ENCODE peak calls at places on chromosomes 5 and 9, in ten cellular contexts. S is body of pancreas, X is mucosa of descending colon, N is left ventricle myocardium inferior, Y is A673, E is BE2C, U is prostate gland, F is fibroblast of lung, O is tibial nerve, L is breast epithelium. D is an unnamed sample.

GRCh38 chr9:128341435-128341849 is 1.1 kb downstream of the SLC27A4 start:
- DNase-seq in Y (peak; percentile 68), L (peak; percentile 71), X (no peak), N (peak; percentile 40), O (peak; percentile 65), E (peak; percentile 78), U (peak; percentile 41), F (peak; percentile 67), S (peak; percentile 66), D (peak; percentile 64)

GRCh38 chr9:32384364-32385134 is at the start of gene ACO1:
- DNase-seq in O (peak; percentile 79), F (peak; percentile 83), N (peak; percentile 92), S (peak; percentile 93), Y (peak; percentile 85), L (peak; percentile 76), E (peak; percentile 92), X (peak; percentile 93), U (peak; percentile 75), D (peak; percentile 84)

GRCh38 chr9:114693248-114693895 is 11.4 kb upstream of the TEX48 start:
- DNase-seq in S (no peak), L (no peak), Y (no peak), F (no peak), E (no peak), N (no peak), O (no peak), U (no peak), X (no peak), D (no peak)

GRCh38 chr5:149439899-149440655 is 61.0 kb upstream of the IL17B start:
- DNase-seq in L (peak; percentile 83), O (no peak), F (peak; percentile 63), U (peak; percentile 91), S (no peak), E (peak; percentile 46), Y (peak; percentile 45), N (no peak), X (peak; percentile 87), D (no peak)

GRCh38 chr5:10914741-10915480 is 153.9 kb upstream of the DAP start:
- DNase-seq in N (no peak), U (no peak), F (no peak), E (no peak), X (no peak), S (no peak), L (no peak), Y (no peak), O (no peak), D (no peak)

GRCh38 chr9:93096811-93097382 is 880 bp downstream of the CARD19 start:
- DNase-seq in L (peak; percentile 5), E (no peak), S (no peak), U (no peak), O (no peak), F (no peak), X (peak; percentile 66), N (no peak), Y (peak; percentile 12), D (no peak)

GRCh38 chr5:134142088-134142487 is 27.6 kb downstream of the TCF7 start:
- DNase-seq in Y (no peak), S (peak; percentile 9), E (no peak), L (peak; percentile 30), O (no peak), X (peak; percentile 37), U (no peak), N (no peak), F (no peak), D (peak; percentile 11)

GRCh38 chr9:136078498-136079011 is 16.5 kb downstream of the NACC2 start:
- DNase-seq in U (no peak), L (no peak), N (no peak), X (peak; percentile 45), F (no peak), O (no peak), Y (no peak), E (peak; percentile 8), S (no peak), D (no peak)

GRCh38 chr5:135156715-135157404 is 122.8 kb upstream of the PITX1 start:
- DNase-seq in X (no peak), L (no peak), O (no peak), S (no peak), N (no peak), Y (no peak), F (no peak), U (no peak), E (no peak), D (peak; percentile 16)

GRCh38 chr5:132419517-132420468 is 50.3 kb downstream of the SLC22A5 start:
- DNase-seq in N (peak; percentile 65), X (peak; percentile 82), E (peak; percentile 77), S (peak; percentile 63), U (peak; percentile 67), F (peak; percentile 80), O (peak; percentile 63), Y (peak; percentile 82), L (peak; percentile 72), D (no peak)

GRCh38 chr9:91896513-91897121 is 53.4 kb downstream of the ROR2 start:
- DNase-seq in N (peak; percentile 27), S (peak; percentile 52), L (peak; percentile 60), O (no peak), X (no peak), Y (peak; percentile 68), U (peak; percentile 85), E (peak; percentile 91), F (peak; percentile 69), D (no peak)

GRCh38 chr5:177382423-177383029 is 1.7 kb upstream of the SLC34A1 start:
- DNase-seq in L (no peak), O (no peak), E (peak; percentile 43), F (peak; percentile 44), U (peak; percentile 72), X (no peak), Y (no peak), N (no peak), S (peak; percentile 67), D (no peak)

GRCh38 chr9:76227165-76227564 is 167.1 kb downstream of the RFK start:
- DNase-seq in U (no peak), O (no peak), F (no peak), E (no peak), X (no peak), Y (no peak), S (no peak), L (no peak), N (no peak), D (no peak)

GRCh38 chr5:167514461-167514860 is 777.0 kb upstream of the WWC1 start:
- DNase-seq in Y (no peak), E (no peak), F (no peak), X (no peak), U (no peak), N (no peak), O (no peak), L (no peak), S (no peak), D (no peak)

GRCh38 chr9:99093492-99093791 is 11.5 kb upstream of the TGFBR1 start:
- DNase-seq in S (no peak), L (no peak), F (no peak), E (no peak), Y (no peak), X (no peak), O (no peak), U (no peak), N (no peak), D (no peak)

GRCh38 chr9:111807197-111807596 is 12.5 kb upstream of the SHOC1 start:
- DNase-seq in X (no peak), F (no peak), Y (no peak), U (no peak), N (no peak), O (no peak), E (no peak), S (no peak), L (no peak), D (no peak)

DNA sequence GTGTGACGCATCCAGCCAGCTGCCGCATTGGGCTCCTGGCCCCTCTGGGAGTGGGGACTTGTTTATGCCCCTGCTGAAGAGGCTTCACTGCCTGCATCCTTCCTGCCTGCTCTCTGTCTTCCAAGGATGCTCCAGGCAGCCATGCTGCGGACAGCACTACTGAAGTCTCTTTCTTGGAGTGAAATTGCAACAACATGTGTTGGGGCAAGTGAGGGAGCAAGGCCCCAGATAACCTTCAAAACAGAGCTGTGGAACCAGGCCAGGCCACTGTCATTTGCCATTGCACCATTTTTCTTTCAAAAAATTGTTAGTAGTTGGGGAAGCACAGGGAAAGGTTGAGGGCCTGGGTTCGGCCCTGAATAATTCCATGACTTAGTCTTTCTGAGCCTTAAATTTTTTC is 169.6 kb upstream of the ADRA1B start:
- DNase-seq in S (no peak), O (no peak), X (no peak), F (no peak), U (no peak), Y (no peak), E (no peak), N (no peak), L (no peak), D (no peak)
- TF ChIP-seq CTCF in S (no peak), O (no peak), X (no peak), F (no peak), U (no peak), Y (no peak), E (no peak), N (no peak), L (no peak), D (no peak)

DNA sequence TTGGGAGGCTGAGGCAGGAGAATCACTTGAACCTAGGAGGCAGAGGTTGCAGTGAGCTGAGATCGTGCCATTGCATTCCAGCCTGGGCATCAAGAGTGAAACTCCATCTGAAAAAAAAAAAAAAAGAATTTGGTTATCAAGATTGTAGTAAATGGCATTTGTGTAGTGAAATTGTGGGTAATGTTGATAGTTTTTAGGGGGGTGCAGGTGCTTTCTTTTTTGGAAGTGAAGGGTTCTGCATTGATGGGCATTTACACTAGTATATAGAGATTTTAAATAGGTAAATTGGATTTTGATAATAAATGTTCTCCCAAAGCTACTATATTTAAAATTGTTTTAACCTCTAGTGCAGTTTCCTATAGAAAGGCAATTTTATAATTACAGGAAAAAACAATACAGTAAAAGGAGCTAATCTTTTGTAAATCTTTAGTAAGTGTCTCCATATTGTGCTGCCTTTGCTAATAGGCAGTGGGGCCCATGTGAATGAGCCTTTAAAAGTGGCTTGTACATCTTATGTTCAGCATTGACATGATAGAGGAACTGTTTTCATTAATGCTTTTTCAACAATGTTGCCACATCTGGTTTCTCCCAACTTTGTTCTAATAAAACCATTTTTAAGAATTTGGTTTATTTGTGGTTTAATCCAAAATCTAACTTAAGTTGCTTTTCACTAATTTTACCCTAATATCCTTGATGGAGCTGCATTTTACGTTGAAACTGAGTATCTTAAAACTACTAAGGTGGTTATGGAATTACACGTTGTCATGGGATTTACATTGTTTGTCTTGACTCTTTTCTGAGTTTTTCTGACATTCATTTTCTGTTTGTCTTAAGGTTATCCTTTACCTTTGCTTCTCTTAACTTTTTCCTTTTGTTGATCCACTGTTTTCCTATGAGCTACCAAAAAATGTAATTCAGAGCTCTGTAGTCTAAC is 11.1 kb downstream of the MATR3 start:
- DNase-seq in N (no peak), X (no peak), Y (no peak), E (no peak), O (no peak), F (no peak), U (no peak), S (no peak), L (no peak), D (no peak)
- H3K4me1 ChIP-seq in N (peaks cover 100% of the 10 kb centered on the region), X (peaks cover 37% of the 10 kb centered on the region), Y (peaks cover 44% of the 10 kb centered on the region), E (peaks cover 6% of the 10 kb centered on the region), O (peaks cover 98% of the 10 kb centered on the region), F (peaks cover 2% of the 10 kb centered on the region), U (peaks cover 3% of the 10 kb centered on the region), S (peaks cover 87% of the 10 kb centered on the region), L (no peaks in the 10 kb centered on the region), D (peaks cover 99% of the 10 kb centered on the region)

GRCh38 chr5:82384025-82384750 is 106.0 kb upstream of the RPS23 start:
- DNase-seq in U (no peak), X (no peak), Y (no peak), E (no peak), F (no peak), S (no peak), O (no peak), L (no peak), N (no peak), D (no peak)
- TF ChIP-seq CTCF in U (no peak), X (no peak), Y (no peak), E (no peak), F (no peak), S (no peak), O (no peak), L (no peak), N (no peak), D (no peak)

GRCh38 chr9:82196658-82197057 is 208.1 kb downstream of the SPATA31D1 start:
- DNase-seq in F (no peak), L (no peak), E (no peak), X (no peak), U (no peak), S (no peak), O (no peak), N (no peak), Y (no peak), D (no peak)
- H3K4me1 ChIP-seq in F (no peaks in the 10 kb centered on the region), L (no peaks in the 10 kb centered on the region), E (no peaks in the 10 kb centered on the region), X (no peaks in the 10 kb centered on the region), U (no peaks in the 10 kb centered on the region), S (no peaks in the 10 kb centered on the region), O (no peaks in the 10 kb centered on the region), N (no peaks in the 10 kb centered on the region), Y (no peaks in the 10 kb centered on the region), D (no peaks in the 10 kb centered on the region)